ENCODE peak calls at places on chromosomes 16 and 17, in six cellular contexts. One of them, this sample, is unnamed.
A peak's percentile ranks its signal among the peaks of the same experiment; 100 is the strongest.

GRCh38 chr17:27793906-27794380 is 6.4 kb downstream of the NOS2 start:
- DNase-seq in cardiac fibroblast: no peak
- DNase-seq in AG04449: no peak
- DNase-seq in adrenal gland: no peak
- DNase-seq in CD8-positive, alpha-beta T cell: no peak
- DNase-seq in heart right ventricle: no peak
- DNase-seq in this sample: no peak

GRCh38 chr17:1878419-1879121 is 48.8 kb downstream of the RPA1 start:
- DNase-seq in cardiac fibroblast: peak; percentile 40
- DNase-seq in AG04449: no peak
- DNase-seq in adrenal gland: peak; percentile 16
- DNase-seq in CD8-positive, alpha-beta T cell: no peak
- DNase-seq in heart right ventricle: no peak
- DNase-seq in this sample: no peak

GRCh38 chr16:87765473-87765775 is 362 bp downstream of the KLHDC4 start:
- DNase-seq in cardiac fibroblast: no peak
- DNase-seq in AG04449: no peak
- DNase-seq in adrenal gland: no peak
- DNase-seq in CD8-positive, alpha-beta T cell: peak; percentile 54
- DNase-seq in heart right ventricle: peak; percentile 19
- DNase-seq in this sample: no peak

GRCh38 chr16:79278506-79278905 is 322.0 kb downstream of the MAF start:
- DNase-seq in cardiac fibroblast: no peak
- DNase-seq in AG04449: no peak
- DNase-seq in adrenal gland: no peak
- DNase-seq in CD8-positive, alpha-beta T cell: peak; percentile 37
- DNase-seq in heart right ventricle: no peak
- DNase-seq in this sample: no peak

GRCh38 chr17:78343099-78343432 is 16.8 kb downstream of the SOCS3 start:
- DNase-seq in cardiac fibroblast: peak; percentile 93
- DNase-seq in AG04449: no peak
- DNase-seq in adrenal gland: peak; percentile 84
- DNase-seq in CD8-positive, alpha-beta T cell: no peak
- DNase-seq in heart right ventricle: peak; percentile 72
- DNase-seq in this sample: peak; percentile 94

GRCh38 chr17:82018152-82019041 is 4.3 kb downstream of the CENPX start:
- DNase-seq in cardiac fibroblast: no peak
- DNase-seq in AG04449: no peak
- DNase-seq in adrenal gland: no peak
- DNase-seq in CD8-positive, alpha-beta T cell: no peak
- DNase-seq in heart right ventricle: no peak
- DNase-seq in this sample: no peak

GRCh38 chr16:81543571-81543970 is 99.0 kb downstream of the CMIP start:
- DNase-seq in cardiac fibroblast: no peak
- DNase-seq in AG04449: no peak
- DNase-seq in adrenal gland: no peak
- DNase-seq in CD8-positive, alpha-beta T cell: no peak
- DNase-seq in heart right ventricle: no peak
- DNase-seq in this sample: peak; percentile 40

GRCh38 chr17:79970576-79971068 is 65.0 kb downstream of the TBC1D16 start:
- DNase-seq in cardiac fibroblast: peak; percentile 53
- DNase-seq in AG04449: no peak
- DNase-seq in adrenal gland: peak; percentile 81
- DNase-seq in CD8-positive, alpha-beta T cell: no peak
- DNase-seq in heart right ventricle: no peak
- DNase-seq in this sample: no peak

GRCh38 chr17:41905172-41905571 is 13.6 kb downstream of the ACLY start:
- DNase-seq in cardiac fibroblast: no peak
- DNase-seq in AG04449: no peak
- DNase-seq in adrenal gland: no peak
- DNase-seq in CD8-positive, alpha-beta T cell: no peak
- DNase-seq in heart right ventricle: no peak
- DNase-seq in this sample: no peak

GRCh38 chr17:34423978-34424813 is 61.2 kb upstream of the CCL1 start:
- DNase-seq in cardiac fibroblast: no peak
- DNase-seq in AG04449: no peak
- DNase-seq in adrenal gland: peak; percentile 3
- DNase-seq in CD8-positive, alpha-beta T cell: no peak
- DNase-seq in heart right ventricle: no peak
- DNase-seq in this sample: no peak

GRCh38 chr17:10059684-10060211 is 138.7 kb downstream of the GAS7 start:
- DNase-seq in cardiac fibroblast: no peak
- DNase-seq in AG04449: no peak
- DNase-seq in adrenal gland: no peak
- DNase-seq in CD8-positive, alpha-beta T cell: no peak
- DNase-seq in heart right ventricle: peak; percentile 60
- DNase-seq in this sample: no peak

GRCh38 chr16:49282690-49283375 is 1.2 kb upstream of the CBLN1 start:
- DNase-seq in cardiac fibroblast: peak; percentile 2
- DNase-seq in AG04449: no peak
- DNase-seq in adrenal gland: peak; percentile 15
- DNase-seq in CD8-positive, alpha-beta T cell: no peak
- DNase-seq in heart right ventricle: peak; percentile 47
- DNase-seq in this sample: no peak

GRCh38 chr16:301235-301634 is 18.3 kb downstream of the PDIA2 start:
- DNase-seq in cardiac fibroblast: no peak
- DNase-seq in AG04449: no peak
- DNase-seq in adrenal gland: no peak
- DNase-seq in CD8-positive, alpha-beta T cell: no peak
- DNase-seq in heart right ventricle: no peak
- DNase-seq in this sample: no peak

GRCh38 chr17:72151565-72152391 is 31.0 kb downstream of the SOX9 start:
- DNase-seq in cardiac fibroblast: peak; percentile 57
- DNase-seq in AG04449: no peak
- DNase-seq in adrenal gland: peak; percentile 86
- DNase-seq in CD8-positive, alpha-beta T cell: no peak
- DNase-seq in heart right ventricle: peak; percentile 50
- DNase-seq in this sample: peak; percentile 86

GRCh38 chr17:6191405-6192095 is 121.4 kb downstream of the WSCD1 start:
- DNase-seq in cardiac fibroblast: no peak
- DNase-seq in AG04449: no peak
- DNase-seq in adrenal gland: peak; percentile 17
- DNase-seq in CD8-positive, alpha-beta T cell: no peak
- DNase-seq in heart right ventricle: no peak
- DNase-seq in this sample: no peak

GRCh38 chr17:82065193-82065637 is 389 bp downstream of the DUS1L start:
- DNase-seq in cardiac fibroblast: no peak
- DNase-seq in AG04449: no peak
- DNase-seq in adrenal gland: peak; percentile 44
- DNase-seq in CD8-positive, alpha-beta T cell: no peak
- DNase-seq in heart right ventricle: peak; percentile 29
- DNase-seq in this sample: no peak

GRCh38 chr17:77382356-77382911 is 241.7 kb downstream of the SEC14L1 start:
- DNase-seq in cardiac fibroblast: no peak
- DNase-seq in AG04449: no peak
- DNase-seq in adrenal gland: no peak
- DNase-seq in CD8-positive, alpha-beta T cell: peak; percentile 29
- DNase-seq in heart right ventricle: peak; percentile 23
- DNase-seq in this sample: no peak

GRCh38 chr17:34081269-34081668 is 173.8 kb upstream of the CCL2 start:
- DNase-seq in cardiac fibroblast: peak; percentile 6
- DNase-seq in AG04449: no peak
- DNase-seq in adrenal gland: peak; percentile 2
- DNase-seq in CD8-positive, alpha-beta T cell: no peak
- DNase-seq in heart right ventricle: no peak
- DNase-seq in this sample: no peak

GRCh38 chr17:82876602-82877391 is 37.0 kb upstream of the ZNF750 start:
- DNase-seq in cardiac fibroblast: peak; percentile 58
- DNase-seq in AG04449: no peak
- DNase-seq in adrenal gland: peak; percentile 83
- DNase-seq in CD8-positive, alpha-beta T cell: no peak
- DNase-seq in heart right ventricle: peak; percentile 77
- DNase-seq in this sample: peak; percentile 79

GRCh38 chr17:36844013-36844412 is 93.3 kb upstream of the LHX1 start:
- DNase-seq in cardiac fibroblast: no peak
- DNase-seq in AG04449: no peak
- DNase-seq in adrenal gland: no peak
- DNase-seq in CD8-positive, alpha-beta T cell: no peak
- DNase-seq in heart right ventricle: no peak
- DNase-seq in this sample: no peak

GRCh38 chr17:58710948-58711552 is 18.6 kb downstream of the RAD51C start:
- DNase-seq in cardiac fibroblast: peak; percentile 83
- DNase-seq in AG04449: no peak
- DNase-seq in adrenal gland: peak; percentile 78
- DNase-seq in CD8-positive, alpha-beta T cell: peak; percentile 9
- DNase-seq in heart right ventricle: no peak
- DNase-seq in this sample: peak; percentile 41

GRCh38 chr16:11637320-11637719 is 30.9 kb upstream of the SNN start:
- DNase-seq in cardiac fibroblast: no peak
- DNase-seq in AG04449: no peak
- DNase-seq in adrenal gland: no peak
- DNase-seq in CD8-positive, alpha-beta T cell: no peak
- DNase-seq in heart right ventricle: no peak
- DNase-seq in this sample: no peak

GRCh38 chr17:8499171-8499570 is 63.5 kb downstream of the NDEL1 start:
- DNase-seq in cardiac fibroblast: no peak
- DNase-seq in AG04449: no peak
- DNase-seq in adrenal gland: peak; percentile 53
- DNase-seq in CD8-positive, alpha-beta T cell: no peak
- DNase-seq in heart right ventricle: no peak
- DNase-seq in this sample: no peak

GRCh38 chr17:3750926-3751325 is 27.2 kb downstream of the HASPIN start:
- DNase-seq in cardiac fibroblast: no peak
- DNase-seq in AG04449: no peak
- DNase-seq in adrenal gland: no peak
- DNase-seq in CD8-positive, alpha-beta T cell: peak; percentile 22
- DNase-seq in heart right ventricle: no peak
- DNase-seq in this sample: no peak

GRCh38 chr17:3754458-3755334 is 31.0 kb downstream of the HASPIN start:
- DNase-seq in cardiac fibroblast: peak; percentile 13
- DNase-seq in AG04449: no peak
- DNase-seq in adrenal gland: peak; percentile 66
- DNase-seq in CD8-positive, alpha-beta T cell: peak; percentile 69
- DNase-seq in heart right ventricle: no peak
- DNase-seq in this sample: no peak

GRCh38 chr17:3751836-3752235 is 28.1 kb downstream of the HASPIN start:
- DNase-seq in cardiac fibroblast: no peak
- DNase-seq in AG04449: no peak
- DNase-seq in adrenal gland: no peak
- DNase-seq in CD8-positive, alpha-beta T cell: no peak
- DNase-seq in heart right ventricle: no peak
- DNase-seq in this sample: no peak

GRCh38 chr17:3755335-3756030 is 31.8 kb downstream of the HASPIN start:
- DNase-seq in cardiac fibroblast: no peak
- DNase-seq in AG04449: no peak
- DNase-seq in adrenal gland: no peak
- DNase-seq in CD8-positive, alpha-beta T cell: no peak
- DNase-seq in heart right ventricle: no peak
- DNase-seq in this sample: no peak

DNA sequence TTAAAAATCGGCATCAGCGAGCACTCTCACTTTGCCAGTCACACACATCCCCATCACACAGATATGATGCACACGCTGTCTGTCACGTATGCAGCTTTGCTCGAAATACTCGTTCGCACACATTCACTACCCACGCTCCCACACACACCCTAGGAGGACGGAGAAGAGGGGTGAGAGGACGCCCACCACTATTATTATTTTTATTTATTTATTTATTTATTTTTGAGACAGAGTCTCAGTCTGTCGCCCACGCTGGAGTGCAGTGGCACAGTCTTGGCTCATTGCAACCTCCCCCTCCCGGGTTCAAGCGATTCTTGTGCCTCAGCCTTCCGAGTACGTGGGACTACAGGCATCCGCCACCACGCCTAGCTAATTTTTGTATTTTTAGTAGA is 30.4 kb downstream of the HASPIN start:
- DNase-seq in cardiac fibroblast: no peak
- DNase-seq in AG04449: no peak
- DNase-seq in adrenal gland: no peak
- DNase-seq in CD8-positive, alpha-beta T cell: no peak
- DNase-seq in heart right ventricle: no peak
- DNase-seq in this sample: no peak
- H3K4me3 ChIP-seq in cardiac fibroblast: no peak overlapping the region
- H3K4me3 ChIP-seq in AG04449: no peak overlapping the region
- H3K4me3 ChIP-seq in adrenal gland: no peak overlapping the region
- H3K4me3 ChIP-seq in CD8-positive, alpha-beta T cell: no peak overlapping the region
- H3K4me3 ChIP-seq in heart right ventricle: no peak overlapping the region
- H3K4me3 ChIP-seq in this sample: no peak overlapping the region

DNA sequence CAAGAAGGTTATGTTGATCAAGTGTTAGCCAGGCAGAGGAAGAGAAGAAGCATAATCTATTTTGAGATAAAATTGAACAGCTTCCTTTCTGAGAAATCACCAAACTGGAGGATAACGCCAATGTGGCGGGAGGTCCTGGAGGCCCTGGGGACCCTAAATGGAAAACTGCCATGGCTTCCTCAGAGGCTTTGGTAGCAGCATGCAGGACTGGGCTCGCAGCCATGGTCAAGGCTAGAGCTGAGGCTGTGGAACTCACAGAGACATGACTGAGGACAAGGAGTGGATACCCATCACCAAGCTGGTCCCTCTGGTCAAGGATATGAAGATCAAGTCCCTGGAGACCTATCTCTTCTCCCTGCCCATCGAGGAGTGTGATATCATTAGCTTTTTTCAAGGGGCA is 71.9 kb upstream of the HAS3 start:
- DNase-seq in cardiac fibroblast: no peak
- DNase-seq in AG04449: no peak
- DNase-seq in adrenal gland: no peak
- DNase-seq in CD8-positive, alpha-beta T cell: no peak
- DNase-seq in heart right ventricle: peak; percentile 19
- DNase-seq in this sample: no peak
- TF ChIP-seq CTCF in cardiac fibroblast: no peak
- TF ChIP-seq CTCF in AG04449: no peak
- TF ChIP-seq CTCF in adrenal gland: no peak
- TF ChIP-seq CTCF in CD8-positive, alpha-beta T cell: no peak
- TF ChIP-seq CTCF in heart right ventricle: no peak
- TF ChIP-seq CTCF in this sample: no peak

GRCh38 chr17:50763716-50764450 is 3.4 kb downstream of the ANKRD40CL start:
- DNase-seq in cardiac fibroblast: no peak
- DNase-seq in AG04449: no peak
- DNase-seq in adrenal gland: no peak
- DNase-seq in CD8-positive, alpha-beta T cell: no peak
- DNase-seq in heart right ventricle: no peak
- DNase-seq in this sample: no peak
- H3K4me3 ChIP-seq in cardiac fibroblast: no peak overlapping the region
- H3K4me3 ChIP-seq in AG04449: no peak overlapping the region
- H3K4me3 ChIP-seq in adrenal gland: no peak overlapping the region
- H3K4me3 ChIP-seq in CD8-positive, alpha-beta T cell: no peak overlapping the region
- H3K4me3 ChIP-seq in heart right ventricle: no peak overlapping the region
- H3K4me3 ChIP-seq in this sample: no peak overlapping the region

GRCh38 chr16:89171216-89172170 is at the start of gene CDH15:
- DNase-seq in cardiac fibroblast: peak; percentile 78
- DNase-seq in AG04449: no peak
- DNase-seq in adrenal gland: peak; percentile 93
- DNase-seq in CD8-positive, alpha-beta T cell: peak; percentile 87
- DNase-seq in heart right ventricle: peak; percentile 90
- DNase-seq in this sample: peak; percentile 96

GRCh38 chr16:89168381-89169189 is 3.0 kb upstream of the CDH15 start:
- DNase-seq in cardiac fibroblast: no peak
- DNase-seq in AG04449: no peak
- DNase-seq in adrenal gland: no peak
- DNase-seq in CD8-positive, alpha-beta T cell: no peak
- DNase-seq in heart right ventricle: no peak
- DNase-seq in this sample: no peak

GRCh38 chr16:89172171-89172900 is 788 bp downstream of the CDH15 start:
- DNase-seq in cardiac fibroblast: no peak
- DNase-seq in AG04449: no peak
- DNase-seq in adrenal gland: no peak
- DNase-seq in CD8-positive, alpha-beta T cell: no peak
- DNase-seq in heart right ventricle: no peak
- DNase-seq in this sample: no peak

GRCh38 chr16:89169778-89170177 is 1.8 kb upstream of the CDH15 start:
- DNase-seq in cardiac fibroblast: no peak
- DNase-seq in AG04449: no peak
- DNase-seq in adrenal gland: no peak
- DNase-seq in CD8-positive, alpha-beta T cell: no peak
- DNase-seq in heart right ventricle: no peak
- DNase-seq in this sample: no peak

GRCh38 chr16:89170346-89171215 is 967 bp upstream of the CDH15 start:
- DNase-seq in cardiac fibroblast: no peak
- DNase-seq in AG04449: no peak
- DNase-seq in adrenal gland: no peak
- DNase-seq in CD8-positive, alpha-beta T cell: no peak
- DNase-seq in heart right ventricle: no peak
- DNase-seq in this sample: no peak
- TF ChIP-seq CTCF in cardiac fibroblast: no peak
- TF ChIP-seq CTCF in AG04449: no peak
- TF ChIP-seq CTCF in adrenal gland: no peak
- TF ChIP-seq CTCF in CD8-positive, alpha-beta T cell: no peak
- TF ChIP-seq CTCF in heart right ventricle: no peak
- TF ChIP-seq CTCF in this sample: no peak